ENCODE peak calls at places on chromosome 12, in seven cellular contexts. G is right lobe of liver, V is heart left ventricle, N is suprapubic skin, B is sigmoid colon, R is body of pancreas, P is transverse colon. X is an unnamed sample. For H3K27me3, the result is how much of the 10 kb centered on the place peaks cover.

GRCh38 chr12:116302200-116303075 is 24.9 kb upstream of the MED13L start:
- DNase-seq in B (no peak), P (no peak), N (no peak), R (no peak), G (no peak), V (no peak), X (no peak)

GRCh38 chr12:116459921-116460666 is 99.1 kb upstream of the MAP1LC3B2 start:
- DNase-seq in N (no peak), P (peak), R (no peak), B (no peak), V (no peak), G (no peak), X (no peak)

GRCh38 chr12:9378430-9378835 is 170.2 kb upstream of the PZP start:
- DNase-seq in B (no peak), V (no peak), P (no peak), N (no peak), G (no peak), R (no peak), X (no peak)

GRCh38 chr12:120013659-120014380 is 24.8 kb downstream of the BICDL1 start:
- DNase-seq in V (no peak), P (no peak), R (no peak), N (no peak), B (no peak), G (no peak), X (no peak)

GRCh38 chr12:101097829-101098580 is 112.0 kb downstream of the SLC5A8 start:
- DNase-seq in G (no peak), N (no peak), P (no peak), R (no peak), V (no peak), B (no peak), X (no peak)

GRCh38 chr12:47034661-47035060 is 44.8 kb upstream of the PCED1B start:
- DNase-seq in N (no peak), B (no peak), R (no peak), V (no peak), P (no peak), G (no peak), X (no peak)

GRCh38 chr12:52789637-52790426 is 6.1 kb downstream of the KRT3 start:
- DNase-seq in V (no peak), G (no peak), P (peak), B (no peak), N (no peak), R (peak), X (no peak)

GRCh38 chr12:111268738-111269572 is 99.9 kb downstream of the PHETA1 start:
- DNase-seq in R (no peak), P (no peak), N (no peak), B (no peak), G (no peak), V (no peak), X (no peak)

GRCh38 chr12:101221301-101221700 is 11.3 kb upstream of the SLC5A8 start:
- DNase-seq in V (no peak), P (no peak), G (no peak), R (no peak), B (no peak), N (no peak), X (no peak)

GRCh38 chr12:45518516-45519235 is 210.8 kb upstream of the ARID2 start:
- DNase-seq in N (no peak), V (no peak), G (no peak), P (no peak), B (no peak), R (no peak), X (no peak)

GRCh38 chr12:111024205-111024794 is 103.9 kb upstream of the MYL2 start:
- DNase-seq in V (peak), R (peak), P (peak), N (no peak), B (peak), G (peak), X (peak)

GRCh38 chr12:20280515-20280914 is 87.8 kb upstream of the PDE3A start:
- DNase-seq in P (no peak), B (no peak), R (no peak), V (no peak), N (no peak), G (no peak), X (no peak)

GRCh38 chr12:89286506-89286905 is 65.8 kb downstream of the DUSP6 start:
- DNase-seq in V (no peak), P (no peak), B (no peak), R (no peak), N (no peak), G (no peak), X (no peak)

GRCh38 chr12:119920064-119920463 is 42.9 kb upstream of the CIT start:
- DNase-seq in R (no peak), N (no peak), G (no peak), P (no peak), V (no peak), B (no peak), X (no peak)

GRCh38 chr12:6829532-6830220 is 1.5 kb downstream of the P3H3 start:
- DNase-seq in G (no peak), R (no peak), V (no peak), B (no peak), P (no peak), N (no peak), X (peak)

GRCh38 chr12:13255792-13256704 is 59.5 kb downstream of the EMP1 start:
- DNase-seq in G (peak), V (peak), R (peak), B (peak), P (peak), N (peak), X (peak)

GRCh38 chr12:3132636-3133409 is 55.6 kb downstream of the TSPAN9 start:
- DNase-seq in N (no peak), V (peak), R (peak), B (no peak), P (no peak), G (no peak), X (no peak)

GRCh38 chr12:125148316-125148715 is 83.1 kb downstream of the AACS start:
- DNase-seq in R (no peak), G (no peak), V (no peak), N (no peak), P (no peak), B (no peak), X (no peak)

GRCh38 chr12:94982456-94982855 is 21.0 kb downstream of the NDUFA12 start:
- DNase-seq in V (no peak), G (no peak), P (no peak), B (no peak), R (no peak), N (no peak), X (no peak)

GRCh38 chr12:97404549-97404948 is 58.1 kb upstream of the RMST start:
- DNase-seq in V (no peak), P (no peak), B (no peak), R (peak), G (peak), N (no peak), X (no peak)

GRCh38 chr12:102956738-102957338 is 636 bp upstream of the ASCL1 start:
- DNase-seq in B (no peak), G (no peak), V (no peak), N (no peak), R (no peak), P (no peak), X (no peak)
- H3K27me3 ChIP-seq in B (under half), G (under half), V (half or more), N (half or more), R (under half), P (half or more), X (half or more)

DNA sequence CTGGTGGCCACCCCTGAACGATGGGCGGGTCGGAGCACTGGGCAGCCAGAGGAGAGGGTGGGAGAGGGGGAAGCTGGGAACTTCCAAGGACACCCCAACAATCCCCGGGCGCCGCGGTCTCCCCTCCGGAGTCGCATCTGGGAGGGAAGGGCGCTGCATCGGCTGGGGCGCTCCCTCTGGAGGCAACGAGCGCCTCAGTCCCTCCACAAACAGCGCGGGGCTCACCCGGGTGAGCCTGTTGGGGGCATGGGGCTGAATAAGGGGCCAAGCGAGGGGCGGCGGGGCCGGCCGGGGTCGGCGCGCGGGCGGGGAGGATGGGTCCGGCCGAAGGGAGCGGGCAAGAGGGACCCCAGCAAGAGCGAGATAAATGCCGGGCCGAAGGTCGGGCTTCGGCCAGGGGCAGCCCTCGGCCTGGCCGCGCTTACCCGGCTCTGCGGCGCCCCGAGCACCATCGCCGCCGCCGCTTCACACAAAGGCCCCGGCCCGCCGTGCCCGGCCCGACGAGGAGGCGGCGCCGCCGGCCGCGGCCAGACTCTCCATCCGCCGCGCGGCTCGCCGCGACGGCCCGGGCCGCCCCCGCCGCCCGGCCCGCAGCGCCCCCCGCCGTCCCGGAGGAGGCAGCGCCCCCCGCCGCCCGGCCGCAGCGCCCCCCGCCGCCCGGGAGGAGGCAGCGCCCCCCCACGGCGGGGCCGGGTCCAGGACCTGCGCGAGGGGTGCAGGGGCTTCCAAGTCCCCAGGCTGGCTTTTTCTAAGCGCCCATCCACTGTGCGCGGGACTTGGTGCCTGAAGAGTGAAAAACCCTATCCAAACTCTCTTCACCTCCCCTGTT is at the start of gene ZBTB39:
- DNase-seq in G (peak), P (peak), B (peak), R (peak), V (peak), N (no peak), X (peak)
- TF ChIP-seq POLR2A in G (peak), P (no peak), B (no peak), R (no peak), V (no peak), N (no peak), X (peak)

GRCh38 chr12:132366341-132366861 is 37.0 kb upstream of the GALNT9 start:
- DNase-seq in G (no peak), R (no peak), N (peak), B (peak), P (no peak), V (no peak), X (no peak)
- H3K27me3 ChIP-seq in G (under half), R (under half), N (under half), B (under half), P (under half), V (under half), X (under half)

GRCh38 chr12:11651377-11651776 is 1.9 kb downstream of the ETV6 start:
- DNase-seq in R (no peak), B (no peak), G (no peak), V (no peak), P (no peak), N (no peak), X (no peak)

GRCh38 chr12:11652351-11653040 is 3.0 kb downstream of the ETV6 start:
- DNase-seq in P (peak), R (peak), N (no peak), B (peak), V (peak), G (no peak), X (peak)

GRCh38 chr12:11650697-11651281 is 1.3 kb downstream of the ETV6 start:
- DNase-seq in V (no peak), B (no peak), N (no peak), P (peak), G (no peak), R (peak), X (no peak)

GRCh38 chr12:11650279-11650696 is 814 bp downstream of the ETV6 start:
- DNase-seq in R (peak), N (no peak), G (peak), P (peak), B (no peak), V (peak), X (peak)

GRCh38 chr12:11651785-11652184 is 2.3 kb downstream of the ETV6 start:
- DNase-seq in G (no peak), P (peak), V (no peak), N (no peak), B (no peak), R (no peak), X (no peak)
- TF ChIP-seq POLR2A in G (no peak), P (peak), V (no peak), N (no peak), B (peak), R (no peak), X (no peak)